ENCODE peak calls at places on chromosomes 4 and X, in ten cellular contexts. N is stimulated activated effector memory CD8-positive, alpha-beta T cell treated with anti-CD3 and anti-CD28 coated beads, Interleukin-12 subunit alpha, Interleukin-12 subunit beta, amount 100 ng/mL, for 72 hours; T is endothelial cell; K is islet precursor cell; B is CD8-positive, alpha-beta memory T cell; Q is AG09319; P is NCI-H1417 treated with DMSO at 0.1 percent for 48 hours; Z is HT1080; X is LoVo; G is spleen. U is an unnamed sample.

GRCh38 chrX:74383611-74384010 is 37.7 kb upstream of the SLC16A2 start:
- DNase-seq in N (no peak), T (peak), K (peak), B (no peak), Q (peak), P (peak), Z (peak), X (no peak), G (no peak), U (no peak)

GRCh38 chrX:31600823-31601222 is 529.0 kb upstream of the FTHL17 start:
- DNase-seq in N (no peak), T (no peak), K (no peak), B (no peak), Q (no peak), P (no peak), Z (no peak), X (no peak), G (no peak), U (no peak)

GRCh38 chrX:54178100-54178940 is 4.7 kb downstream of the FAM120C start:
- DNase-seq in N (no peak), T (no peak), K (no peak), B (no peak), Q (peak), P (no peak), Z (peak), X (peak), G (no peak), U (peak)

GRCh38 chrX:108582151-108582550 is 142.5 kb downstream of the COL4A5 start:
- DNase-seq in N (no peak), T (no peak), K (no peak), B (no peak), Q (no peak), P (no peak), Z (no peak), X (no peak), G (no peak), U (no peak)

GRCh38 chr4:57080781-57081650 is 29.2 kb downstream of the IGFBP7 start:
- DNase-seq in N (no peak), T (peak), K (peak), B (no peak), Q (no peak), P (no peak), Z (peak), X (no peak), G (no peak), U (peak)

GRCh38 chr4:118373614-118374255 is 20.9 kb upstream of the PRSS12 start:
- DNase-seq in N (no peak), T (no peak), K (no peak), B (no peak), Q (no peak), P (no peak), Z (no peak), X (no peak), G (no peak), U (peak)

GRCh38 chr4:4344915-4345527 is 41.9 kb upstream of the NSG1 start:
- DNase-seq in N (no peak), T (no peak), K (no peak), B (no peak), Q (no peak), P (no peak), Z (no peak), X (no peak), G (peak), U (no peak)

GRCh38 chr4:137934921-137935320 is 307.2 kb downstream of the SLC7A11 start:
- DNase-seq in N (no peak), T (no peak), K (no peak), B (no peak), Q (no peak), P (no peak), Z (no peak), X (no peak), G (no peak), U (no peak)

GRCh38 chrX:143476751-143477150 is 40.5 kb downstream of the SPANXN3 start:
- DNase-seq in N (no peak), T (no peak), K (no peak), B (no peak), Q (no peak), P (no peak), Z (no peak), X (no peak), G (no peak), U (no peak)

GRCh38 chr4:123671633-123672404 is 275.2 kb downstream of the SPRY1 start:
- DNase-seq in N (no peak), T (no peak), K (no peak), B (no peak), Q (no peak), P (no peak), Z (no peak), X (no peak), G (no peak), U (no peak)

GRCh38 chr4:184893836-184894571 is 68.2 kb upstream of the ACSL1 start:
- DNase-seq in N (no peak), T (no peak), K (no peak), B (no peak), Q (no peak), P (no peak), Z (no peak), X (no peak), G (no peak), U (no peak)

GRCh38 chr4:68865178-68865638 is 49.4 kb downstream of the UGT2B10 start:
- DNase-seq in N (no peak), T (no peak), K (no peak), B (no peak), Q (no peak), P (no peak), Z (no peak), X (no peak), G (no peak), U (no peak)

GRCh38 chrX:146241902-146242301 is 424.3 kb downstream of the SLITRK2 start:
- DNase-seq in N (no peak), T (no peak), K (no peak), B (no peak), Q (no peak), P (no peak), Z (peak), X (no peak), G (no peak), U (no peak)

GRCh38 chr4:144633215-144633614 is 12.7 kb upstream of the HHIP start:
- DNase-seq in N (no peak), T (no peak), K (no peak), B (no peak), Q (no peak), P (no peak), Z (no peak), X (no peak), G (no peak), U (no peak)

GRCh38 chr4:157115613-157116340 is 39.8 kb downstream of the GLRB start:
- DNase-seq in N (no peak), T (no peak), K (no peak), B (no peak), Q (peak), P (no peak), Z (peak), X (no peak), G (no peak), U (peak)

GRCh38 chrX:107574711-107575110 is 53.6 kb upstream of the PRPS1 start:
- DNase-seq in N (no peak), T (no peak), K (no peak), B (no peak), Q (no peak), P (no peak), Z (peak), X (no peak), G (no peak), U (no peak)

GRCh38 chr4:6298852-6299251 is 29.2 kb downstream of the WFS1 start:
- DNase-seq in N (no peak), T (no peak), K (no peak), B (no peak), Q (no peak), P (no peak), Z (no peak), X (no peak), G (no peak), U (no peak)

GRCh38 chrX:15686818-15687685 is 22.4 kb upstream of the CLTRN start:
- DNase-seq in N (peak), T (peak), K (peak), B (peak), Q (peak), P (peak), Z (peak), X (peak), G (no peak), U (no peak)

GRCh38 chrX:109830704-109831206 is 97.7 kb upstream of the ACSL4 start:
- DNase-seq in N (no peak), T (no peak), K (no peak), B (no peak), Q (peak), P (no peak), Z (no peak), X (no peak), G (no peak), U (no peak)

GRCh38 chr4:37780444-37781133 is 45.9 kb upstream of the PGM2 start:
- DNase-seq in N (no peak), T (no peak), K (no peak), B (peak), Q (no peak), P (no peak), Z (peak), X (no peak), G (no peak), U (no peak)

GRCh38 chr4:76892601-76893000 is 5.3 kb downstream of the SOWAHB start:
- DNase-seq in N (no peak), T (no peak), K (peak), B (no peak), Q (no peak), P (no peak), Z (peak), X (no peak), G (no peak), U (no peak)

GRCh38 chrX:19303216-19303880 is 40.4 kb upstream of the PDHA1 start:
- DNase-seq in N (no peak), T (no peak), K (no peak), B (no peak), Q (peak), P (no peak), Z (peak), X (no peak), G (no peak), U (peak)

GRCh38 chr4:8710946-8711345 is 118.4 kb downstream of the CPZ start:
- DNase-seq in N (no peak), T (no peak), K (peak), B (no peak), Q (no peak), P (no peak), Z (no peak), X (no peak), G (peak), U (no peak)

GRCh38 chrX:22041931-22042530 is 9.9 kb downstream of the PHEX start:
- DNase-seq in N (no peak), T (no peak), K (no peak), B (no peak), Q (no peak), P (no peak), Z (no peak), X (no peak), G (no peak), U (no peak)

GRCh38 chr4:15963568-15963967 is 593 bp upstream of the FGFBP2 start:
- DNase-seq in N (peak), T (no peak), K (no peak), B (peak), Q (no peak), P (no peak), Z (no peak), X (no peak), G (peak), U (no peak)